ENCODE peak calls at places on chromosomes 13 and 19, in five cellular contexts. F is H1, X is GM12878, N is HepG2, W is K562. C is an unnamed sample.

GRCh38 chr19:8004723-8005513 is 523 bp downstream of the ELAVL1 start:
- DNase-seq in F (no peak), X (no peak), N (no peak), W (peak; percentile 38), C (peak; percentile 18)

GRCh38 chr13:90336507-90336906 is 1011.0 kb upstream of the MIR17HG start:
- DNase-seq in F (no peak), X (no peak), N (no peak), W (no peak), C (no peak)

GRCh38 chr13:30898721-30899188 is 7.3 kb upstream of the MEDAG start:
- DNase-seq in F (no peak), X (no peak), N (peak; percentile 72), W (no peak), C (no peak)

GRCh38 chr19:43700368-43701015 is 15.4 kb upstream of the IRGC start:
- DNase-seq in F (no peak), X (no peak), N (no peak), W (no peak), C (no peak)

GRCh38 chr13:108227651-108228272 is 9.6 kb downstream of the ABHD13 start:
- DNase-seq in F (no peak), X (no peak), N (peak; percentile 21), W (peak; percentile 53), C (peak; percentile 43)

GRCh38 chr13:109740121-109740520 is 46.3 kb downstream of the IRS2 start:
- DNase-seq in F (no peak), X (no peak), N (no peak), W (no peak), C (no peak)

GRCh38 chr13:25167775-25168174 is 4.3 kb downstream of the AMER2 start:
- DNase-seq in F (no peak), X (no peak), N (no peak), W (no peak), C (no peak)

GRCh38 chr19:48945415-48945814 is 9.3 kb upstream of the BAX start:
- DNase-seq in F (no peak), X (no peak), N (no peak), W (no peak), C (no peak)

GRCh38 chr19:2494084-2494446 is 18.1 kb downstream of the GADD45B start:
- DNase-seq in F (no peak), X (no peak), N (no peak), W (no peak), C (no peak)

GRCh38 chr13:48009298-48009697 is 8.2 kb upstream of the SUCLA2 start:
- DNase-seq in F (no peak), X (no peak), N (peak; percentile 44), W (no peak), C (no peak)

GRCh38 chr13:28392428-28392827 is 102.5 kb downstream of the FLT1 start:
- DNase-seq in F (no peak), X (no peak), N (no peak), W (no peak), C (no peak)

GRCh38 chr13:99605417-99606321 is 104.4 kb downstream of the TM9SF2 start:
- DNase-seq in F (no peak), X (no peak), N (peak; percentile 78), W (peak; percentile 32), C (peak; percentile 75)

GRCh38 chr13:51935326-51936171 is 73.8 kb downstream of the CCDC70 start:
- DNase-seq in F (no peak), X (no peak), N (no peak), W (peak; percentile 22), C (peak; percentile 72)

GRCh38 chr19:18417250-18418033 is 1.8 kb upstream of the SSBP4 start:
- DNase-seq in F (no peak), X (no peak), N (peak; percentile 63), W (peak; percentile 94), C (peak; percentile 89)

GRCh38 chr13:97273341-97273831 is 51.3 kb downstream of the MBNL2 start:
- DNase-seq in F (no peak), X (no peak), N (no peak), W (no peak), C (no peak)

GRCh38 chr19:12974301-12975220 is 5.2 kb downstream of the DAND5 start:
- DNase-seq in F (no peak), X (no peak), N (peak; percentile 35), W (peak; percentile 63), C (no peak)

GRCh38 chr13:73365240-73365639 is 306.4 kb downstream of the KLF5 start:
- DNase-seq in F (no peak), X (no peak), N (no peak), W (no peak), C (no peak)

GRCh38 chr13:88014527-88014926 is 343.4 kb downstream of the SLITRK5 start:
- DNase-seq in F (no peak), X (no peak), N (no peak), W (no peak), C (no peak)

GRCh38 chr13:114164681-114165429 is 14.2 kb upstream of the CFAP97D2 start:
- DNase-seq in F (no peak), X (no peak), N (no peak), W (no peak), C (no peak)

GRCh38 chr13:109494955-109495354 is 291.4 kb downstream of the IRS2 start:
- DNase-seq in F (no peak), X (no peak), N (no peak), W (no peak), C (no peak)

GRCh38 chr13:101303512-101303911 is 112.8 kb downstream of the NALCN start:
- DNase-seq in F (no peak), X (no peak), N (no peak), W (no peak), C (no peak)

GRCh38 chr13:95677564-95678386 is 836 bp downstream of the DNAJC3 start:
- DNase-seq in F (no peak), X (no peak), N (no peak), W (peak; percentile 18), C (peak; percentile 61)

GRCh38 chr13:45584816-45585215 is 30.7 kb downstream of the ERICH6B start:
- DNase-seq in F (no peak), X (no peak), N (peak; percentile 20), W (peak; percentile 15), C (peak; percentile 43)

GRCh38 chr13:27360562-27360961 is 63.9 kb upstream of the GTF3A start:
- DNase-seq in F (no peak), X (no peak), N (no peak), W (no peak), C (no peak)

GRCh38 chr13:68927387-68928026 is 1180.1 kb upstream of the ATXN8OS start:
- DNase-seq in F (peak; percentile 43), X (no peak), N (peak; percentile 12), W (peak; percentile 31), C (peak; percentile 86)

GRCh38 chr19:12936582-12936981 is 1.8 kb upstream of the CALR start:
- DNase-seq in F (no peak), X (no peak), N (no peak), W (no peak), C (no peak)

GRCh38 chr19:43784251-43784980 is 3.6 kb upstream of the KCNN4 start:
- DNase-seq in F (no peak), X (no peak), N (no peak), W (peak; percentile 94), C (no peak)

GRCh38 chr19:40717880-40718773 is 1.2 kb downstream of the ITPKC start:
- DNase-seq in F (no peak), X (no peak), N (peak; percentile 18), W (peak; percentile 38), C (peak; percentile 40)

GRCh38 chr13:23453132-23453531 is 19.6 kb upstream of the SACS start:
- DNase-seq in F (no peak), X (no peak), N (no peak), W (no peak), C (no peak)

GRCh38 chr19:40601061-40601973 is at the start of gene LTBP4:
- DNase-seq in F (no peak), X (no peak), N (no peak), W (peak; percentile 88), C (peak; percentile 60)

DNA sequence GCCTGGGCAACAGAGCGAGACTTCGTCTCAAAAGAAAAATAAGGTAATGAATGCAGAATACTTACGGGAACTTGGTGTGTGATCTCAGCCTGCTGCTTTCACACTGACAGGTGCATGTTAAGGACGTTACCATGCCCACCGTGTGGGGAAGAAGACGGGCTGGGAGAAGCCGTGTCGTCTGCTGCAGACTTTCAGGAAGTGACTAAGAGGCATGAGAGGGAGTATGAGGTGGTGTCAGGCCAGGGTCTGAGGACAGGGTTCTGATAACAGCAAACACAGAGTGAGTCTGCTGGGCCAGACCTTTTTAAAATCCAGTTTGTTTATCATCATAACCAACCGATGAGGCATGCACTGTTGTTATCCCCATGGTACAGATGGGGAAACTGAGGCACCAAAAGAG is 13.6 kb upstream of the GALP start:
- DNase-seq in F (no peak), X (no peak), N (no peak), W (peak; percentile 56), C (no peak)
- TF ChIP-seq CREB1 in F (no peak), X (no peak), N (no peak), W (no peak), C (no peak)

DNA sequence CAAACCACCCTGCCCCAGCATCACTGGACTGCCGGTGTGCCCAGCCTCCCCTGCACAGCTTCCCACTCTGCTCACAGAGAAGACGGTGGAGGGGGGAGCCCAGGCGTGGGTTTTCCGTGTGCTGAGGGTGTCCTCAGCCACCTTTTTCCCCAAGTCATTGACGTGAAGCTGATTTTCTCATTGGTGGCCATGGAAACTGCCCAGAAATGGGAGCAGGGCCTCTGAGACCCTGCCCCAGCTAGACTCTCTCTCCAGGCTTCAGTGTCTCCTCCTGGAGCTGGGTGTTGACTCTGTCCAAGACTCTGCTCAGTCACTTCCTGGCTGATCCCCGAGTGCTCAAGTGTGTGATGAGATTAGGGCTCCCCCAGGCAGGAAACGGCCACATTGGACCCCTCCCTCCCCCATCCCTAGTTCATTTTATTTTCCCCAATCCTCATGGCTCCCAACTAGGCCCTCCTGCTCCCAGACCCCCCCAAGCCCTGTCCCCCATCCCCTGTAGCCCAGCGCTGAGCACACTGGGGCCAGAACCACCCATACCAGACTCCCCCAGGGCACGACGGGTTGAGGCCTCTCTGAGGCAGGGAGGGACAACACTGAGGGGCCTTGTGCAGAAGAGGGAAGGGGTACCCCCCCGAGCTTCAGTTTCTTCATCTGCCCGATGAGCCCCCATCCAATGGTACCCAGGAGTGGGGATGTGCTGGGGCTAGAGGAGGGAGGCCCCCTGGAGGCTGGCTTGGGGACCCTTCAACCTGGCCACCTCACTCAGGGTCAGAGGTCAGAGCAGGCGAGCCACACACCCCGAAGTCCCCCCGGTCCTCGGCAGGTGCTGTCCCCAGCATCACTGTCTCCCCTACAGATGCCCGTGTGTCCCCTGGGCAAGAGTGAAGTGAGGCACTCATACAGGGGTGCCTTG is 1.2 kb upstream of the F2RL3 start:
- DNase-seq in F (no peak), X (no peak), N (no peak), W (peak; percentile 92), C (no peak)
- H3K27ac ChIP-seq in F (no peak overlapping the region), X (peak overlapping the region; percentile 66), N (no peak overlapping the region), W (peak overlapping the region; percentile 100), C (no peak overlapping the region)

GRCh38 chr19:4375620-4376228 is 24.6 kb downstream of the SH3GL1 start:
- DNase-seq in F (no peak), X (peak; percentile 90), N (peak; percentile 51), W (peak; percentile 95), C (peak; percentile 64)

GRCh38 chr19:4376245-4376990 is 23.9 kb downstream of the SH3GL1 start:
- DNase-seq in F (no peak), X (no peak), N (no peak), W (peak; percentile 35), C (peak; percentile 57)

GRCh38 chr19:4375164-4375619 is 25.2 kb downstream of the SH3GL1 start:
- DNase-seq in F (peak; percentile 51), X (no peak), N (peak; percentile 75), W (peak; percentile 94), C (peak; percentile 85)

GRCh38 chr19:4378886-4379285 is 21.5 kb downstream of the SH3GL1 start:
- DNase-seq in F (no peak), X (no peak), N (no peak), W (no peak), C (no peak)

GRCh38 chr19:4376991-4377781 is 23.2 kb downstream of the SH3GL1 start:
- DNase-seq in F (no peak), X (no peak), N (no peak), W (no peak), C (no peak)
- TF ChIP-seq CREB1 in F (no peak), X (no peak), N (no peak), W (no peak), C (no peak)

GRCh38 chr19:58451358-58452101 is at the start of gene ZNF324B:
- DNase-seq in F (peak; percentile 82), X (peak; percentile 71), N (peak; percentile 94), W (peak; percentile 98), C (peak; percentile 99)
- H3K27ac ChIP-seq in F (no peak within 1 kb of the TSS), X (peak within 1 kb of the TSS; percentile 22), N (no peak within 1 kb of the TSS), W (peak within 1 kb of the TSS; percentile 64), C (no peak within 1 kb of the TSS)